ENCODE peak calls at places on chromosome 14, in seven cellular contexts. N is IMR-90, O is neuronal stem cell, L is H1, C is H9, D is mesendoderm, E is mesenchymal stem cell. Q is an unnamed sample.
A peak's percentile ranks its signal among the peaks of the same experiment; 100 is the strongest.

GRCh38 chr14:22113401-22113800 is 439.8 kb upstream of the OR4E1 start:
- DNase-seq in O (no peak), D (peak; percentile 7), L (no peak), N (no peak), E (no peak), C (peak; percentile 62), Q (no peak)

GRCh38 chr14:61531741-61532505 is 163.4 kb upstream of the HIF1A start:
- DNase-seq in N (peak; percentile 19), E (no peak), C (no peak), D (no peak), L (no peak), O (no peak), Q (no peak)

GRCh38 chr14:60090864-60091519 is 731 bp upstream of the PCNX4 start:
- DNase-seq in N (peak; percentile 64), E (peak; percentile 75), O (no peak), L (no peak), D (peak; percentile 36), C (no peak), Q (no peak)

GRCh38 chr14:23101986-23102625 is 2.7 kb downstream of the CIROP start:
- DNase-seq in C (no peak), O (no peak), L (no peak), E (no peak), N (no peak), D (no peak), Q (no peak)

GRCh38 chr14:95355422-95355821 is 35.7 kb upstream of the CLMN start:
- DNase-seq in D (no peak), E (no peak), N (no peak), O (no peak), L (peak; percentile 24), C (no peak), Q (no peak)

GRCh38 chr14:20400965-20401593 is 12.2 kb downstream of the TEP1 start:
- DNase-seq in C (no peak), N (peak; percentile 24), D (peak; percentile 23), E (no peak), L (no peak), O (no peak), Q (peak; percentile 92)

GRCh38 chr14:105267820-105268548 is 19.7 kb downstream of the BTBD6 start:
- DNase-seq in O (no peak), C (no peak), D (no peak), N (no peak), E (no peak), L (no peak), Q (no peak)

GRCh38 chr14:40417777-40418401 is 985.7 kb upstream of the FBXO33 start:
- DNase-seq in N (no peak), O (peak; percentile 46), D (peak; percentile 80), L (peak; percentile 62), C (peak; percentile 70), E (peak; percentile 36), Q (peak; percentile 63)

GRCh38 chr14:52043690-52044089 is 25.2 kb downstream of the NID2 start:
- DNase-seq in N (peak; percentile 23), D (peak; percentile 67), O (no peak), C (peak; percentile 74), L (peak; percentile 72), E (peak; percentile 57), Q (peak; percentile 37)

GRCh38 chr14:70642313-70643235 is 858 bp downstream of the TTC9 start:
- DNase-seq in E (no peak), L (no peak), C (no peak), O (no peak), N (no peak), D (peak; percentile 88), Q (no peak)

GRCh38 chr14:21066882-21067502 is 3.1 kb upstream of the ARHGEF40 start:
- DNase-seq in O (no peak), E (peak; percentile 19), D (peak; percentile 61), L (no peak), N (no peak), C (no peak), Q (no peak)

GRCh38 chr14:36430662-36431084 is 89.4 kb downstream of the NKX2-1 start:
- DNase-seq in N (no peak), L (no peak), O (no peak), E (no peak), C (no peak), D (no peak), Q (no peak)

GRCh38 chr14:96051642-96052540 is 12.7 kb downstream of the C14orf132 start:
- DNase-seq in O (no peak), L (peak; percentile 58), D (peak; percentile 73), C (peak; percentile 63), E (no peak), N (peak; percentile 8), Q (peak; percentile 62)

GRCh38 chr14:87049886-87050820 is 942.8 kb downstream of the GALC start:
- DNase-seq in D (peak; percentile 90), N (peak; percentile 47), O (no peak), C (peak; percentile 54), L (peak; percentile 67), E (peak; percentile 54), Q (peak; percentile 52)

GRCh38 chr14:61512026-61512425 is 183.3 kb upstream of the HIF1A start:
- DNase-seq in O (no peak), E (peak; percentile 74), N (no peak), L (no peak), C (no peak), D (no peak), Q (no peak)

GRCh38 chr14:86936556-86936955 is 1056.4 kb downstream of the GALC start:
- DNase-seq in D (no peak), L (no peak), E (no peak), O (no peak), C (no peak), N (no peak), Q (no peak)

GRCh38 chr14:78088941-78089340 is 81.2 kb upstream of the NRXN3 start:
- DNase-seq in L (no peak), D (peak; percentile 40), O (no peak), C (peak; percentile 50), N (no peak), E (no peak), Q (no peak)

GRCh38 chr14:91886961-91887360 is 19.6 kb upstream of the TC2N start:
- DNase-seq in D (no peak), N (no peak), E (no peak), O (no peak), C (no peak), L (no peak), Q (no peak)

GRCh38 chr14:92540472-92541048 is 27.0 kb downstream of the RIN3 start:
- DNase-seq in C (no peak), O (no peak), E (peak; percentile 98), N (peak; percentile 100), L (no peak), D (peak; percentile 29), Q (peak; percentile 62)

GRCh38 chr14:53569471-53569870 is 387.2 kb downstream of the BMP4 start:
- DNase-seq in C (no peak), L (no peak), E (no peak), O (no peak), D (no peak), N (no peak), Q (no peak)

GRCh38 chr14:51554339-51554920 is 97.3 kb upstream of the FRMD6 start:
- DNase-seq in O (no peak), L (no peak), N (peak; percentile 96), D (peak; percentile 87), C (no peak), E (peak; percentile 78), Q (peak; percentile 89)

GRCh38 chr14:73633115-73633514 is 11.7 kb upstream of the DNAL1 start:
- DNase-seq in O (no peak), D (no peak), E (no peak), N (no peak), L (no peak), C (no peak), Q (no peak)

GRCh38 chr14:102998393-102998792 is 59.0 kb downstream of the CDC42BPB start:
- DNase-seq in D (no peak), N (peak; percentile 78), O (no peak), L (no peak), E (peak; percentile 57), C (no peak), Q (no peak)

GRCh38 chr14:70822706-70823185 is 13.4 kb upstream of the MAP3K9 start:
- DNase-seq in E (peak; percentile 52), N (peak; percentile 2), L (peak; percentile 83), O (peak; percentile 58), C (peak; percentile 87), D (peak; percentile 92), Q (peak; percentile 67)

GRCh38 chr14:75711796-75712211 is 50.8 kb downstream of the TTLL5 start:
- DNase-seq in O (peak; percentile 55), C (peak; percentile 35), N (peak; percentile 85), D (peak; percentile 87), L (peak; percentile 51), E (peak; percentile 71), Q (peak; percentile 13)

GRCh38 chr14:96482986-96483385 is 19.2 kb upstream of the PAPOLA start:
- DNase-seq in N (no peak), C (no peak), L (no peak), E (no peak), D (no peak), O (no peak), Q (no peak)

GRCh38 chr14:66884149-66884548 is 305.1 kb upstream of the GARIN2 start:
- DNase-seq in C (no peak), O (no peak), L (no peak), D (no peak), N (no peak), E (no peak), Q (no peak)

GRCh38 chr14:100130471-100130870 is 29.0 kb downstream of the DEGS2 start:
- DNase-seq in E (no peak), L (no peak), N (no peak), C (no peak), O (no peak), D (no peak), Q (no peak)
- H2BK5ac ChIP-seq in E (no peak overlapping the region), L (peak overlapping the region; percentile 71), N (no peak overlapping the region), C (no peak overlapping the region), O (no peak overlapping the region), D (no peak overlapping the region), Q (no peak overlapping the region)

GRCh38 chr14:55109846-55110245 is 19.2 kb upstream of the LGALS3 start:
- DNase-seq in N (no peak), E (no peak), D (peak; percentile 49), L (no peak), C (no peak), O (no peak), Q (peak; percentile 86)
- H3K4me1 ChIP-seq in N (peaks cover 15% of the 10 kb centered on the region), E (peaks cover 4% of the 10 kb centered on the region), D (no peaks in the 10 kb centered on the region), L (peaks cover 9% of the 10 kb centered on the region), C (peaks cover 2% of the 10 kb centered on the region), O (peaks cover 3% of the 10 kb centered on the region), Q (peaks cover 6% of the 10 kb centered on the region)

DNA sequence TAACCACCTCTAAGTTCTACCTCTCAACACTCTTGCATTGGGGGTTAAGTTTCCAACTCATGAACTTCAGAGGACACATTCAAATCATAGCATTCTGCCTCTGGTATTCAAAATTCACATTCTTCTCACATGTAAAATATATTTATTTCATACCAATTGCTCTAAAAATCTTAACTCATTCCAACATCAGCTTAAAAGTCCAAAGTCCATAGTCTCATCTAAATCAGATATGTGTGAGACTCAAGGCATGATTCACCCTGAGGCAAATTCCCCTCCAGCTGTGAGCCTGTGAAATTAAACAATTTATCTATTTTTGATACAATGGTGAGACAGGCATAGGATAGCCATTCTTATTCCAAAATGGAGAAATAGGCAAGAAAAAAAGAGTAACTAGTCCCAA is 214.0 kb downstream of the RGS6 start:
- DNase-seq in O (no peak), E (no peak), D (no peak), C (no peak), L (no peak), N (no peak), Q (no peak)
- H4K8ac ChIP-seq in O (no peak overlapping the region), E (no peak overlapping the region), D (no peak overlapping the region), C (no peak overlapping the region), L (no peak overlapping the region), N (no peak overlapping the region), Q (no peak overlapping the region)

GRCh38 chr14:94213021-94213420 is 38.9 kb downstream of the PPP4R4 start:
- DNase-seq in O (no peak), E (no peak), L (no peak), N (peak; percentile 34), C (no peak), D (no peak), Q (peak; percentile 11)

GRCh38 chr14:94217116-94217515 is 43.0 kb downstream of the PPP4R4 start:
- DNase-seq in N (no peak), E (no peak), D (peak; percentile 51), C (no peak), L (no peak), O (peak; percentile 14), Q (peak; percentile 96)

GRCh38 chr14:94213741-94214140 is 39.6 kb downstream of the PPP4R4 start:
- DNase-seq in O (no peak), L (no peak), E (no peak), D (no peak), C (no peak), N (no peak), Q (no peak)
- H2BK5ac ChIP-seq in O (no peak overlapping the region), L (no peak overlapping the region), E (no peak overlapping the region), D (no peak overlapping the region), C (no peak overlapping the region), N (no peak overlapping the region), Q (no peak overlapping the region)